ENCODE peak calls at places on chromosomes 6 and 20, in five cellular contexts. One of them, this sample, is unnamed.

GRCh38 chr20:25058797-25059486 is 1.0 kb upstream of the ACSS1 start:
- DNase-seq in Panc1: no peak
- DNase-seq in HCT116: no peak
- DNase-seq in GM23338: peak
- DNase-seq in GM12878: no peak
- DNase-seq in this sample: no peak

GRCh38 chr6:81834141-81834621 is 81.7 kb upstream of the TENT5A start:
- DNase-seq in HCT116: no peak
- DNase-seq in GM12878: no peak
- DNase-seq in GM23338: no peak
- DNase-seq in Panc1: no peak
- DNase-seq in this sample: no peak

GRCh38 chr6:77177470-77177869 is 285.8 kb downstream of the HTR1B start:
- DNase-seq in GM12878: no peak
- DNase-seq in GM23338: no peak
- DNase-seq in Panc1: no peak
- DNase-seq in HCT116: no peak
- DNase-seq in this sample: no peak

GRCh38 chr6:136547336-136547735 is 2.9 kb downstream of the MAP7 start:
- DNase-seq in GM12878: no peak
- DNase-seq in Panc1: peak
- DNase-seq in HCT116: peak
- DNase-seq in GM23338: peak
- DNase-seq in this sample: no peak

GRCh38 chr6:158474961-158475343 is 84.9 kb upstream of the TMEM181 start:
- DNase-seq in GM12878: no peak
- DNase-seq in Panc1: peak
- DNase-seq in GM23338: no peak
- DNase-seq in HCT116: no peak
- DNase-seq in this sample: no peak

GRCh38 chr6:46755867-46756266 is 9.1 kb downstream of the ANKRD66 start:
- DNase-seq in Panc1: no peak
- DNase-seq in GM12878: no peak
- DNase-seq in GM23338: no peak
- DNase-seq in HCT116: no peak
- DNase-seq in this sample: no peak

GRCh38 chr20:12882832-12883506 is 125.8 kb upstream of the SPTLC3 start:
- DNase-seq in GM23338: no peak
- DNase-seq in Panc1: no peak
- DNase-seq in GM12878: no peak
- DNase-seq in HCT116: no peak
- DNase-seq in this sample: no peak

GRCh38 chr6:48957781-48958180 is 505.3 kb downstream of the MMUT start:
- DNase-seq in GM12878: no peak
- DNase-seq in Panc1: no peak
- DNase-seq in HCT116: no peak
- DNase-seq in GM23338: no peak
- DNase-seq in this sample: no peak

GRCh38 chr6:81697564-81697963 is 54.9 kb downstream of the TENT5A start:
- DNase-seq in GM23338: no peak
- DNase-seq in Panc1: no peak
- DNase-seq in HCT116: no peak
- DNase-seq in GM12878: no peak
- DNase-seq in this sample: no peak

GRCh38 chr20:62790075-62790474 is 6.2 kb upstream of the MRGBP start:
- DNase-seq in HCT116: no peak
- DNase-seq in Panc1: no peak
- DNase-seq in GM23338: no peak
- DNase-seq in GM12878: no peak
- DNase-seq in this sample: no peak

GRCh38 chr6:75205776-75206334 is at the start of gene COL12A1:
- DNase-seq in GM12878: no peak
- DNase-seq in GM23338: peak
- DNase-seq in Panc1: no peak
- DNase-seq in HCT116: peak
- DNase-seq in this sample: no peak

GRCh38 chr6:16326531-16326930 is 88.1 kb downstream of the GMPR start:
- DNase-seq in GM12878: no peak
- DNase-seq in Panc1: no peak
- DNase-seq in GM23338: no peak
- DNase-seq in HCT116: no peak
- DNase-seq in this sample: no peak

GRCh38 chr6:16322666-16323312 is 84.4 kb downstream of the GMPR start:
- DNase-seq in HCT116: no peak
- DNase-seq in GM12878: no peak
- DNase-seq in Panc1: no peak
- DNase-seq in GM23338: peak
- DNase-seq in this sample: peak

GRCh38 chr6:16326971-16327776 is 88.8 kb downstream of the GMPR start:
- DNase-seq in Panc1: no peak
- DNase-seq in GM23338: no peak
- DNase-seq in GM12878: no peak
- DNase-seq in HCT116: no peak
- DNase-seq in this sample: no peak

GRCh38 chr6:16324184-16324583 is 85.8 kb downstream of the GMPR start:
- DNase-seq in GM23338: no peak
- DNase-seq in Panc1: no peak
- DNase-seq in GM12878: no peak
- DNase-seq in HCT116: no peak
- DNase-seq in this sample: no peak

DNA sequence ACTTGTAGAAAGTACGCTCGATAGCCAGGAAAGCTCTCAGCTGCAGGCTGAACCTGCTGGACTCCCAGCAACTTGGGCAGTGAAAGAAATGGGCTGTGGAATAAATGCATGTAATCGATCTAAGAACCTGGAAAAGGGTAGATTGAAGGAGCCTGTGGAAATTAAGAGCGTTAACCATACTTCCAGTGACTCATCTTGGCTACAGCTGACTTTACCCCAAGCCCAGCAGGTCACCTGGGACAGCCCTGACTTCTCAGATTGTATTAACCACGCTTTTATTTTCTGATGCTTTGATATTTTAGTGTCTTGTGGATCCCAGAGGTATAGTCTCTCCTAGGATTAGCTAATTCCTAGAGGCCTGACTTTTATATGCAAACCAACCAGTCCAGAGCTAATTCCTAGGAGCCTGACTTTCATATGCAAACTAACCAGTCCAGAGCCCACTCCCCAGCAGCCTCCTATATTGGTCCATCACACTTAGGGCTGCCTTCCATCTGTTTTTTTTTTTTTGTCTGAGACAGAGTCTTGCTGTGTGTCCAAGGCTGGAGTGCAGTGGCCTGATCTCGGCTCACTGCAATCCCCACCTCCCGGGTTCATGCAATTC is 86.3 kb downstream of the GMPR start:
- DNase-seq in GM23338: peak
- DNase-seq in Panc1: no peak
- DNase-seq in GM12878: no peak
- DNase-seq in HCT116: no peak
- DNase-seq in this sample: no peak
- TF ChIP-seq REST in GM23338: no peak
- TF ChIP-seq REST in Panc1: no peak
- TF ChIP-seq REST in GM12878: no peak
- TF ChIP-seq REST in HCT116: no peak
- TF ChIP-seq REST in this sample: no peak

GRCh38 chr20:46999821-47000465 is 105.3 kb downstream of the EYA2 start:
- DNase-seq in HCT116: no peak
- DNase-seq in GM12878: no peak
- DNase-seq in Panc1: no peak
- DNase-seq in GM23338: no peak
- DNase-seq in this sample: no peak
- TF ChIP-seq REST in HCT116: no peak
- TF ChIP-seq REST in GM12878: no peak
- TF ChIP-seq REST in Panc1: no peak
- TF ChIP-seq REST in GM23338: no peak
- TF ChIP-seq REST in this sample: no peak

GRCh38 chr6:166307082-166307980 is 861 bp downstream of the PRR18 start:
- DNase-seq in GM12878: no peak
- DNase-seq in Panc1: no peak
- DNase-seq in GM23338: peak
- DNase-seq in HCT116: no peak
- DNase-seq in this sample: no peak

GRCh38 chr6:166310634-166311033 is 2.4 kb upstream of the PRR18 start:
- DNase-seq in Panc1: no peak
- DNase-seq in GM23338: peak
- DNase-seq in GM12878: no peak
- DNase-seq in HCT116: no peak
- DNase-seq in this sample: no peak

GRCh38 chr6:166307981-166308768 is at the start of gene PRR18:
- DNase-seq in GM23338: peak
- DNase-seq in GM12878: peak
- DNase-seq in Panc1: no peak
- DNase-seq in HCT116: no peak
- DNase-seq in this sample: no peak

GRCh38 chr6:166309977-166310376 is 1.8 kb upstream of the PRR18 start:
- DNase-seq in HCT116: no peak
- DNase-seq in GM12878: no peak
- DNase-seq in GM23338: no peak
- DNase-seq in Panc1: no peak
- DNase-seq in this sample: no peak

DNA sequence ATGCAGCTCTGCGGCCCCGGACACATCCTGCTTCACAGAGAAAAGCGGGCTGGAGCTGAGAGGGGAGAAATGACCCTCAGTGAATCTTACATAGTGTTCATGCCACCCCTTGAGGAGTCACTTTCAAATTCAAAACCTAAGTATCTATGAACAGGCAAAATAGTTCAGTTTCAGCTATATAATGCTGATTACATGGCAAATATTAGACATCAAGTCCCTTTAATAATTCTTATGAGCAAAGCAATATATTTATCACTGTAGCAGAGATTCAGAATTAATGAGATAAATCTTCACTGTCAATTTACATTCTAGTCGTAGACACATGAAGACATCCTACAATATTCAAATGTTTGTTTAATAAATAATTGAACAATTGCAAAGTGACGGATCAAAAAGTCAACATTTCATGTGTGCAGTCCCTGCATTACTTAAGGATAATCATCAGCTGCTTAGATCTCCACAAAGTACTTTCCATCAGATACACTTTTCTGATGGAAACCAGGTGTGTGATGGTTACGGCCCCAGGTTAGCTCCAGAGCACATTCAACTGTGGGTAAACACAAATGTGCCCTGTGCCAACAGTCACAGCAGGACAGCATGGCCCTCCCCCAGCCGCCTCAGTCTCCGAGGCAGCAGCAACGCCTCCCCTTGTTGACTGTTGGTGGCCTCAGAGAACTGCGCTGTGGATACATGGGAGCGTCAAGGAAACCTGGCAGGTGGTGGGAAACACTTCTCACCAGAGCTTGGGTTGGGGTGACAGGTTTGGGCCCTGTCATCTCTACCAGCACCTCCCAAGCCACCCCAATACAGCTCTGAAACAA is 787 bp upstream of the PRR18 start:
- DNase-seq in Panc1: no peak
- DNase-seq in GM12878: no peak
- DNase-seq in HCT116: no peak
- DNase-seq in GM23338: peak
- DNase-seq in this sample: no peak
- TF ChIP-seq REST in Panc1: no peak
- TF ChIP-seq REST in GM12878: no peak
- TF ChIP-seq REST in HCT116: no peak
- TF ChIP-seq REST in GM23338: no peak
- TF ChIP-seq REST in this sample: no peak

DNA sequence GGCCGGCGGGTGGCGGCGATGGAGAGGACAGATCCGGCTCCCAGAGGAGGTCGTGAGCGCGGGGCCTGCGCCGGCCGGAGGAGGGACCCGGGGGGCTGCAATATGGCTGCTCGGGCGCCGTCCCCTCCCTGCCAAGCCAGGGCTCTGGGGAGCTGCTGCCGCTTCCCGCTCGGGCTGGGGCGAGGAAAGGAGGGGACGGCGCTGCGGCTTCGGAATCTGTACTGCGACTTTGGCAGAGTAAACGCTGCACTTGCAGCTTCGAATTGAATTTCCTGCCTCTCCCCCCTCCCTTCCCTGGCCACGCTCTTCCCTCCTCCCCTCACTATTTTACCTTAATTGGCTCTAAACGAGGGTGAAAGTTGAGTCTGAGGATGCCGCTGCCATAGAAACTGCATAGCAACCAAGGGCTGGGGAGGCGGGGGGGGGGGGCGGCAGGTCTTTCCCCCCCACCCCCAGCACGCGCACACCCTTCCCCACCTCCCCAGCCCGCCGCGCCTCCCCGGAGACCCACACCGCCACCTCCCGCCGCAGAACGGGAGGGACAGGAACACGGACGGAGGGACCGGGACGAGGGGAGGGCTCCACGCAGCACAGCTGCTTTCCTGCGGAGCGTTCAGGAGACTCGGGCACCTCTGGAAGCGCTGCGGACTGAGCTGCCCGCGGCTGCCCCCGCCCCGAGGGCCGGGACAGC is 93.9 kb downstream of the RNASET2 start:
- DNase-seq in GM12878: no peak
- DNase-seq in GM23338: peak
- DNase-seq in Panc1: no peak
- DNase-seq in HCT116: no peak
- DNase-seq in this sample: no peak
- TF ChIP-seq REST in GM12878: no peak
- TF ChIP-seq REST in GM23338: no peak
- TF ChIP-seq REST in Panc1: no peak
- TF ChIP-seq REST in HCT116: no peak
- TF ChIP-seq REST in this sample: no peak

GRCh38 chr6:39181333-39181732 is 47.9 kb downstream of the KCNK5 start:
- DNase-seq in HCT116: no peak
- DNase-seq in GM23338: no peak
- DNase-seq in Panc1: no peak
- DNase-seq in GM12878: no peak
- DNase-seq in this sample: no peak

GRCh38 chr6:39178804-39179203 is 50.5 kb downstream of the KCNK5 start:
- DNase-seq in Panc1: no peak
- DNase-seq in GM12878: no peak
- DNase-seq in GM23338: no peak
- DNase-seq in HCT116: no peak
- DNase-seq in this sample: no peak

GRCh38 chr6:39173276-39173675 is 56.0 kb downstream of the KCNK5 start:
- DNase-seq in GM23338: no peak
- DNase-seq in GM12878: no peak
- DNase-seq in HCT116: no peak
- DNase-seq in Panc1: no peak
- DNase-seq in this sample: no peak

GRCh38 chr6:39178235-39178634 is 51.0 kb downstream of the KCNK5 start:
- DNase-seq in Panc1: no peak
- DNase-seq in HCT116: no peak
- DNase-seq in GM23338: no peak
- DNase-seq in GM12878: no peak
- DNase-seq in this sample: no peak

DNA sequence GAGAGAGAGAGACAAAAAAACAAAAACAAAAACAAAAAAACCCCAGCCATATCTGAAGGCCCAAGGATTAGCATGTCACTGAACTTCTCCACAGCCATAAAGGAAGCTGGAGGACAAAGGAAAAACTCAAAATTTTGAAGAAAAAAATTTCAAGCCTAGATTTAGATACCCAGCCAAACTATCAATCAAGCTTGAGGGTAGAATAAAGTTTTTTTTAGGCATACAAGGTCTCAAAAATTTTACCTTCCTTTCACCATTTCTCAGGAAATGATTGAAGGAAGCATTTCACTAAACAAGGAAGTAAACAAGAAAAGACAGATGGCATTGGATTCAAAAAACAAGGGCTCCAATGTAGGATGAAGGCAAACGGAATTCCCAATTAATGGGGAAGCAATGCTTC is 52.1 kb downstream of the KCNK5 start:
- DNase-seq in GM23338: no peak
- DNase-seq in Panc1: no peak
- DNase-seq in HCT116: no peak
- DNase-seq in GM12878: no peak
- DNase-seq in this sample: no peak
- TF ChIP-seq REST in GM23338: no peak
- TF ChIP-seq REST in Panc1: no peak
- TF ChIP-seq REST in HCT116: no peak
- TF ChIP-seq REST in GM12878: no peak
- TF ChIP-seq REST in this sample: no peak

This sample was measured in HL-60.